ENCODE peak calls at places on chromosomes 11 and 22, in six cellular contexts. One of them, this sample, is unnamed.
A peak's percentile ranks its signal among the peaks of the same experiment; 100 is the strongest.

GRCh38 chr11:64694821-64695365 is 28.1 kb downstream of the NRXN2 start:
- DNase-seq in endothelial cell: peak; percentile 31
- DNase-seq in epithelial cell of esophagus: no peak
- DNase-seq in ovary: no peak
- DNase-seq in progenitor cell of endocrine pancreas: no peak
- DNase-seq in right atrium auricular region: no peak
- DNase-seq in this sample: peak; percentile 61

GRCh38 chr11:122681731-122682130 is 26.2 kb downstream of the UBASH3B start:
- DNase-seq in endothelial cell: no peak
- DNase-seq in epithelial cell of esophagus: no peak
- DNase-seq in ovary: no peak
- DNase-seq in progenitor cell of endocrine pancreas: no peak
- DNase-seq in right atrium auricular region: no peak
- DNase-seq in this sample: no peak

GRCh38 chr11:115222218-115222862 is 281.9 kb downstream of the CADM1 start:
- DNase-seq in endothelial cell: no peak
- DNase-seq in epithelial cell of esophagus: peak; percentile 96
- DNase-seq in ovary: no peak
- DNase-seq in progenitor cell of endocrine pancreas: no peak
- DNase-seq in right atrium auricular region: no peak
- DNase-seq in this sample: no peak

GRCh38 chr11:75413864-75414263 is 14.5 kb downstream of the RPS3 start:
- DNase-seq in endothelial cell: no peak
- DNase-seq in epithelial cell of esophagus: no peak
- DNase-seq in ovary: no peak
- DNase-seq in progenitor cell of endocrine pancreas: no peak
- DNase-seq in right atrium auricular region: no peak
- DNase-seq in this sample: no peak

GRCh38 chr22:41880653-41881052 is 34.2 kb downstream of the SHISA8 start:
- DNase-seq in endothelial cell: no peak
- DNase-seq in epithelial cell of esophagus: no peak
- DNase-seq in ovary: no peak
- DNase-seq in progenitor cell of endocrine pancreas: no peak
- DNase-seq in right atrium auricular region: no peak
- DNase-seq in this sample: no peak

GRCh38 chr11:69460540-69461257 is 20.8 kb upstream of the LINC01488 start:
- DNase-seq in endothelial cell: no peak
- DNase-seq in epithelial cell of esophagus: peak; percentile 97
- DNase-seq in ovary: no peak
- DNase-seq in progenitor cell of endocrine pancreas: no peak
- DNase-seq in right atrium auricular region: no peak
- DNase-seq in this sample: no peak

GRCh38 chr22:20434773-20435172 is 2.9 kb downstream of the SCARF2 start:
- DNase-seq in endothelial cell: no peak
- DNase-seq in epithelial cell of esophagus: no peak
- DNase-seq in ovary: no peak
- DNase-seq in progenitor cell of endocrine pancreas: no peak
- DNase-seq in right atrium auricular region: no peak
- DNase-seq in this sample: no peak

GRCh38 chr11:43580735-43581369 is 99.7 kb upstream of the HSD17B12 start:
- DNase-seq in endothelial cell: no peak
- DNase-seq in epithelial cell of esophagus: no peak
- DNase-seq in ovary: no peak
- DNase-seq in progenitor cell of endocrine pancreas: no peak
- DNase-seq in right atrium auricular region: no peak
- DNase-seq in this sample: no peak

GRCh38 chr11:86484795-86485166 is 110.1 kb downstream of the CCDC81 start:
- DNase-seq in endothelial cell: no peak
- DNase-seq in epithelial cell of esophagus: no peak
- DNase-seq in ovary: no peak
- DNase-seq in progenitor cell of endocrine pancreas: no peak
- DNase-seq in right atrium auricular region: no peak
- DNase-seq in this sample: no peak

GRCh38 chr11:129192150-129192549 is at the start of gene ARHGAP32:
- DNase-seq in endothelial cell: no peak
- DNase-seq in epithelial cell of esophagus: peak; percentile 88
- DNase-seq in ovary: no peak
- DNase-seq in progenitor cell of endocrine pancreas: no peak
- DNase-seq in right atrium auricular region: no peak
- DNase-seq in this sample: no peak

GRCh38 chr22:24847490-24847889 is 41.5 kb downstream of the SGSM1 start:
- DNase-seq in endothelial cell: no peak
- DNase-seq in epithelial cell of esophagus: no peak
- DNase-seq in ovary: no peak
- DNase-seq in progenitor cell of endocrine pancreas: no peak
- DNase-seq in right atrium auricular region: no peak
- DNase-seq in this sample: no peak

GRCh38 chr11:8689726-8690255 is 7.2 kb downstream of the RPL27A start:
- DNase-seq in endothelial cell: no peak
- DNase-seq in epithelial cell of esophagus: no peak
- DNase-seq in ovary: no peak
- DNase-seq in progenitor cell of endocrine pancreas: no peak
- DNase-seq in right atrium auricular region: no peak
- DNase-seq in this sample: no peak

GRCh38 chr11:67415501-67416304 is at the start of gene CARNS1:
- DNase-seq in endothelial cell: no peak
- DNase-seq in epithelial cell of esophagus: no peak
- DNase-seq in ovary: peak; percentile 36
- DNase-seq in progenitor cell of endocrine pancreas: no peak
- DNase-seq in right atrium auricular region: no peak
- DNase-seq in this sample: peak; percentile 44

GRCh38 chr11:5317301-5317700 is 6.8 kb downstream of the OR51B2 start:
- DNase-seq in endothelial cell: no peak
- DNase-seq in epithelial cell of esophagus: no peak
- DNase-seq in ovary: no peak
- DNase-seq in progenitor cell of endocrine pancreas: no peak
- DNase-seq in right atrium auricular region: no peak
- DNase-seq in this sample: no peak
- TF ChIP-seq CTCF in endothelial cell: no peak
- TF ChIP-seq CTCF in epithelial cell of esophagus: peak; percentile 3
- TF ChIP-seq CTCF in ovary: no peak
- TF ChIP-seq CTCF in progenitor cell of endocrine pancreas: no peak
- TF ChIP-seq CTCF in right atrium auricular region: no peak
- TF ChIP-seq CTCF in this sample: no peak

DNA sequence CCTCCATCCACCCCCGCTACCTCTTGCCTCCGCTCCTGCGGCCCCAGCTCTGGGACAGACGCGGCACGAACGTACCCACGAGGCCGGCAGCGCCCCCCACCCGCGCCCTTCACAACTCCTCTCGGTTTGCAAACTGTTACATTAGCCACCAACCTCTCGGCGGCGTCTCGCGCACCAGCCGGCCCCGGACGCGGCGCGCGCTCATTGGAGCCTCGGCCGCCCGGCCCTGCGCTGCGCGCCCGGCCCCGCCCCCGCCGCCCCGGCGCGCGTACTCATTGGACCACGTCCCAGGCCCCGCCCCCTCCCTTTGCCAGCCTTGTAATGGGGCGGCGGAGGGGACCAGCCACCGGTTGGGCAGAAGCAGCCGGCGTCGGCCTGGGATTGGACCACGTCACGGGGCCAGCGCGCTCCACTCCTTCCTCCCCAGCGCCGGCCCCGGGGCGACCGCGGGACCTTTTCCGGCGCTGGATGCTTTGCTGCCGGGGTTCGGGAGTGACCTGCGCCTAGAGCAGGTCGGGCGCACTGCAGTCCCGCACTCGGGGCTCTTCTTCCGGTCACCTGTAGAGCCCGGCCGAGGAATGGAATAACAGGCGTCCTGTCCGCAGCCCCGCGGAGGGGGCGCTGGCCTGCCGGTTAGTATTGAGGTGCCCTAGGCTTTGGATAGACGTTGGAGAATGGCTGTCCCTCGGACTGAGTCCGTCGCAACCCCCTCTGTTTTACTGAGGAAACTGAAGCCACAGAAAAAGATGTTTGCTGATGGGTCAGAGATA is at the start of gene HYOU1:
- DNase-seq in endothelial cell: peak; percentile 99
- DNase-seq in epithelial cell of esophagus: peak; percentile 99
- DNase-seq in ovary: peak; percentile 98
- DNase-seq in progenitor cell of endocrine pancreas: peak; percentile 98
- DNase-seq in right atrium auricular region: peak; percentile 99
- DNase-seq in this sample: peak; percentile 98
- TF ChIP-seq CTCF in endothelial cell: no peak
- TF ChIP-seq CTCF in epithelial cell of esophagus: peak; percentile 31
- TF ChIP-seq CTCF in ovary: no peak
- TF ChIP-seq CTCF in progenitor cell of endocrine pancreas: peak; percentile 49
- TF ChIP-seq CTCF in right atrium auricular region: no peak
- TF ChIP-seq CTCF in this sample: peak; percentile 25

GRCh38 chr22:35628732-35629131 is 11.6 kb upstream of the MB start:
- DNase-seq in endothelial cell: no peak
- DNase-seq in epithelial cell of esophagus: no peak
- DNase-seq in ovary: no peak
- DNase-seq in progenitor cell of endocrine pancreas: no peak
- DNase-seq in right atrium auricular region: no peak
- DNase-seq in this sample: no peak

GRCh38 chr22:35625763-35626162 is 8.6 kb upstream of the MB start:
- DNase-seq in endothelial cell: no peak
- DNase-seq in epithelial cell of esophagus: no peak
- DNase-seq in ovary: no peak
- DNase-seq in progenitor cell of endocrine pancreas: no peak
- DNase-seq in right atrium auricular region: no peak
- DNase-seq in this sample: no peak

GRCh38 chr22:35629406-35630234 is 12.5 kb upstream of the MB start:
- DNase-seq in endothelial cell: no peak
- DNase-seq in epithelial cell of esophagus: peak; percentile 97
- DNase-seq in ovary: peak; percentile 84
- DNase-seq in progenitor cell of endocrine pancreas: no peak
- DNase-seq in right atrium auricular region: peak; percentile 91
- DNase-seq in this sample: no peak

GRCh38 chr22:35624547-35624946 is 7.4 kb upstream of the MB start:
- DNase-seq in endothelial cell: no peak
- DNase-seq in epithelial cell of esophagus: no peak
- DNase-seq in ovary: no peak
- DNase-seq in progenitor cell of endocrine pancreas: no peak
- DNase-seq in right atrium auricular region: no peak
- DNase-seq in this sample: no peak

GRCh38 chr22:35627267-35628041 is 10.3 kb upstream of the MB start:
- DNase-seq in endothelial cell: peak; percentile 47
- DNase-seq in epithelial cell of esophagus: peak; percentile 83
- DNase-seq in ovary: peak; percentile 83
- DNase-seq in progenitor cell of endocrine pancreas: peak; percentile 19
- DNase-seq in right atrium auricular region: peak; percentile 90
- DNase-seq in this sample: peak; percentile 80
- TF ChIP-seq CTCF in endothelial cell: no peak
- TF ChIP-seq CTCF in epithelial cell of esophagus: peak; percentile 58
- TF ChIP-seq CTCF in ovary: peak; percentile 2
- TF ChIP-seq CTCF in progenitor cell of endocrine pancreas: peak; percentile 31
- TF ChIP-seq CTCF in right atrium auricular region: peak; percentile 80
- TF ChIP-seq CTCF in this sample: peak; percentile 57

GRCh38 chr22:23210428-23211170 is 30.3 kb downstream of the BCR start:
- DNase-seq in endothelial cell: no peak
- DNase-seq in epithelial cell of esophagus: no peak
- DNase-seq in ovary: no peak
- DNase-seq in progenitor cell of endocrine pancreas: no peak
- DNase-seq in right atrium auricular region: no peak
- DNase-seq in this sample: no peak
- TF ChIP-seq CTCF in endothelial cell: no peak
- TF ChIP-seq CTCF in epithelial cell of esophagus: no peak
- TF ChIP-seq CTCF in ovary: no peak
- TF ChIP-seq CTCF in progenitor cell of endocrine pancreas: no peak
- TF ChIP-seq CTCF in right atrium auricular region: no peak
- TF ChIP-seq CTCF in this sample: no peak

GRCh38 chr11:19805346-19805745 is 92.7 kb downstream of the NAV2 start:
- DNase-seq in endothelial cell: no peak
- DNase-seq in epithelial cell of esophagus: no peak
- DNase-seq in ovary: no peak
- DNase-seq in progenitor cell of endocrine pancreas: no peak
- DNase-seq in right atrium auricular region: no peak
- DNase-seq in this sample: no peak

GRCh38 chr11:19806251-19806650 is 93.6 kb downstream of the NAV2 start:
- DNase-seq in endothelial cell: no peak
- DNase-seq in epithelial cell of esophagus: no peak
- DNase-seq in ovary: no peak
- DNase-seq in progenitor cell of endocrine pancreas: no peak
- DNase-seq in right atrium auricular region: no peak
- DNase-seq in this sample: no peak

GRCh38 chr11:19805827-19806226 is 93.2 kb downstream of the NAV2 start:
- DNase-seq in endothelial cell: no peak
- DNase-seq in epithelial cell of esophagus: no peak
- DNase-seq in ovary: no peak
- DNase-seq in progenitor cell of endocrine pancreas: no peak
- DNase-seq in right atrium auricular region: no peak
- DNase-seq in this sample: no peak

GRCh38 chr11:19810852-19811251 is 98.2 kb downstream of the NAV2 start:
- DNase-seq in endothelial cell: no peak
- DNase-seq in epithelial cell of esophagus: no peak
- DNase-seq in ovary: no peak
- DNase-seq in progenitor cell of endocrine pancreas: no peak
- DNase-seq in right atrium auricular region: no peak
- DNase-seq in this sample: no peak

GRCh38 chr11:19808076-19808911 is 95.7 kb downstream of the NAV2 start:
- DNase-seq in endothelial cell: no peak
- DNase-seq in epithelial cell of esophagus: no peak
- DNase-seq in ovary: no peak
- DNase-seq in progenitor cell of endocrine pancreas: no peak
- DNase-seq in right atrium auricular region: no peak
- DNase-seq in this sample: no peak
- TF ChIP-seq CTCF in endothelial cell: no peak
- TF ChIP-seq CTCF in epithelial cell of esophagus: peak; percentile 15
- TF ChIP-seq CTCF in ovary: no peak
- TF ChIP-seq CTCF in progenitor cell of endocrine pancreas: no peak
- TF ChIP-seq CTCF in right atrium auricular region: peak; percentile 53
- TF ChIP-seq CTCF in this sample: no peak

GRCh38 chr11:132910016-132910760 is 622.1 kb downstream of the OPCML start:
- DNase-seq in endothelial cell: no peak
- DNase-seq in epithelial cell of esophagus: no peak
- DNase-seq in ovary: no peak
- DNase-seq in progenitor cell of endocrine pancreas: no peak
- DNase-seq in right atrium auricular region: no peak
- DNase-seq in this sample: no peak

GRCh38 chr11:132911186-132911585 is 621.1 kb downstream of the OPCML start:
- DNase-seq in endothelial cell: no peak
- DNase-seq in epithelial cell of esophagus: peak; percentile 65
- DNase-seq in ovary: no peak
- DNase-seq in progenitor cell of endocrine pancreas: no peak
- DNase-seq in right atrium auricular region: no peak
- DNase-seq in this sample: no peak

GRCh38 chr11:132913886-132914285 is 618.4 kb downstream of the OPCML start:
- DNase-seq in endothelial cell: no peak
- DNase-seq in epithelial cell of esophagus: no peak
- DNase-seq in ovary: no peak
- DNase-seq in progenitor cell of endocrine pancreas: no peak
- DNase-seq in right atrium auricular region: no peak
- DNase-seq in this sample: no peak

GRCh38 chr11:132914600-132914999 is 617.7 kb downstream of the OPCML start:
- DNase-seq in endothelial cell: no peak
- DNase-seq in epithelial cell of esophagus: peak; percentile 27
- DNase-seq in ovary: no peak
- DNase-seq in progenitor cell of endocrine pancreas: no peak
- DNase-seq in right atrium auricular region: no peak
- DNase-seq in this sample: no peak

GRCh38 chr11:132913295-132913694 is 619.0 kb downstream of the OPCML start:
- DNase-seq in endothelial cell: no peak
- DNase-seq in epithelial cell of esophagus: peak; percentile 2
- DNase-seq in ovary: no peak
- DNase-seq in progenitor cell of endocrine pancreas: no peak
- DNase-seq in right atrium auricular region: no peak
- DNase-seq in this sample: no peak
- TF ChIP-seq CTCF in endothelial cell: no peak
- TF ChIP-seq CTCF in epithelial cell of esophagus: no peak
- TF ChIP-seq CTCF in ovary: no peak
- TF ChIP-seq CTCF in progenitor cell of endocrine pancreas: no peak
- TF ChIP-seq CTCF in right atrium auricular region: no peak
- TF ChIP-seq CTCF in this sample: no peak

This sample was measured in WERI-Rb-1.